ENCODE peak calls at places on chromosome 1, in six cellular contexts. Q is myocyte; M is effector CD4-positive, alpha-beta T cell; W is NCI-H1092 treated with DMSO at 0.1 percent for 48 hours; T is brain microvascular endothelial cell; B is activated CD4-positive, alpha-beta T cell treated with anti-CD3 and anti-CD28 coated beads, Interleukin-2, amount 50 U/mL, for 48 hours. Y is an unnamed sample.
A peak's percentile ranks its signal among the peaks of the same experiment; 100 is the strongest.

GRCh38 chr1:234605983-234606730 is 3.8 kb downstream of the IRF2BP2 start:
- DNase-seq in Q (peak; percentile 64), M (peak; percentile 34), W (peak; percentile 81), T (no peak), B (peak; percentile 46), Y (no peak)

GRCh38 chr1:26799479-26800133 is 11.9 kb downstream of the PIGV start:
- DNase-seq in Q (peak; percentile 97), M (no peak), W (peak; percentile 65), T (peak; percentile 51), B (no peak), Y (peak; percentile 83)

GRCh38 chr1:183330335-183330734 is 87.8 kb downstream of the NMNAT2 start:
- DNase-seq in Q (no peak), M (no peak), W (no peak), T (no peak), B (no peak), Y (no peak)

GRCh38 chr1:49995734-49996133 is 28.0 kb downstream of the AGBL4 start:
- DNase-seq in Q (no peak), M (no peak), W (no peak), T (no peak), B (no peak), Y (peak; percentile 34)

GRCh38 chr1:33393524-33393923 is 37.4 kb downstream of the PHC2 start:
- DNase-seq in Q (peak; percentile 56), M (no peak), W (no peak), T (no peak), B (no peak), Y (no peak)

GRCh38 chr1:145892486-145893087 is 6.9 kb upstream of the ANKRD35 start:
- DNase-seq in Q (peak; percentile 67), M (no peak), W (no peak), T (no peak), B (no peak), Y (no peak)

GRCh38 chr1:59510249-59510648 is 213.4 kb downstream of the FGGY start:
- DNase-seq in Q (no peak), M (no peak), W (no peak), T (no peak), B (no peak), Y (no peak)

GRCh38 chr1:37540036-37540785 is 13.9 kb downstream of the SNIP1 start:
- DNase-seq in Q (no peak), M (no peak), W (no peak), T (no peak), B (no peak), Y (no peak)

GRCh38 chr1:110471131-110471530 is 20.2 kb downstream of the PROK1 start:
- DNase-seq in Q (no peak), M (no peak), W (no peak), T (no peak), B (no peak), Y (no peak)

GRCh38 chr1:44700573-44700972 is 26.1 kb downstream of the ARMH1 start:
- DNase-seq in Q (no peak), M (no peak), W (no peak), T (no peak), B (no peak), Y (no peak)

GRCh38 chr1:28983091-28983490 is 68.7 kb downstream of the EPB41 start:
- DNase-seq in Q (no peak), M (no peak), W (no peak), T (no peak), B (no peak), Y (no peak)

GRCh38 chr1:59346429-59346828 is 49.5 kb downstream of the FGGY start:
- DNase-seq in Q (no peak), M (no peak), W (no peak), T (no peak), B (no peak), Y (no peak)

GRCh38 chr1:220803401-220804201 is 16.9 kb downstream of the MTARC1 start:
- DNase-seq in Q (peak; percentile 51), M (no peak), W (peak; percentile 48), T (peak; percentile 48), B (no peak), Y (peak; percentile 49)

GRCh38 chr1:240611228-240611618 is 732 bp downstream of the GREM2 start:
- DNase-seq in Q (no peak), M (no peak), W (no peak), T (no peak), B (no peak), Y (no peak)